ENCODE peak calls at places on chromosomes 11 and 22, in ten cellular contexts. U is A549, I is tibial nerve, Y is cardiac muscle cell, C is GM20000, J is foreskin fibroblast, H is left lung, E is GM12865, N is IMR-90, R is pancreas. P is an unnamed sample.
A peak's percentile ranks its signal among the peaks of the same experiment; 100 is the strongest.

GRCh38 chr11:2268911-2269600 is 1.3 kb downstream of the ASCL2 start:
- DNase-seq in C (peak; percentile 75), I (peak; percentile 23), U (no peak), R (no peak), J (peak; percentile 23), H (peak; percentile 93), Y (peak; percentile 44), N (no peak), E (no peak), P (peak; percentile 67)

GRCh38 chr22:26418620-26419019 is 10.4 kb upstream of the ASPHD2 start:
- DNase-seq in R (no peak), I (no peak), C (no peak), H (no peak), N (no peak), J (no peak), E (no peak), Y (no peak), U (no peak), P (no peak)

GRCh38 chr11:2101171-2101675 is 38.0 kb downstream of the IGF2 start:
- DNase-seq in N (no peak), H (no peak), I (no peak), U (no peak), R (no peak), E (no peak), Y (no peak), C (no peak), J (no peak), P (peak; percentile 54)

GRCh38 chr11:18765554-18765953 is 26.0 kb downstream of the PTPN5 start:
- DNase-seq in C (no peak), R (no peak), I (no peak), H (no peak), J (no peak), Y (no peak), E (no peak), U (no peak), N (peak; percentile 14), P (no peak)

GRCh38 chr11:61890536-61891330 is 612 bp downstream of the FADS3 start:
- DNase-seq in R (peak; percentile 52), J (peak; percentile 77), C (peak; percentile 61), U (peak; percentile 50), N (peak; percentile 82), E (peak; percentile 22), Y (peak; percentile 69), I (no peak), H (peak; percentile 81), P (no peak)

GRCh38 chr11:71112454-71112853 is 139.9 kb downstream of the SHANK2 start:
- DNase-seq in C (no peak), I (no peak), Y (no peak), N (no peak), H (peak; percentile 37), R (no peak), U (no peak), E (no peak), J (no peak), P (no peak)

GRCh38 chr22:37244114-37244921 is at the start of gene RAC2:
- DNase-seq in E (peak; percentile 95), H (peak; percentile 96), C (peak; percentile 80), J (no peak), U (no peak), N (peak; percentile 57), Y (peak; percentile 31), R (peak; percentile 65), I (no peak), P (no peak)

GRCh38 chr11:32420937-32421532 is 14.3 kb downstream of the WT1 start:
- DNase-seq in E (peak; percentile 63), N (no peak), H (no peak), Y (no peak), J (no peak), U (no peak), C (peak; percentile 74), I (no peak), R (no peak), P (no peak)

GRCh38 chr22:49824936-49825335 is 2.7 kb downstream of the BRD1 start:
- DNase-seq in N (no peak), I (no peak), E (no peak), H (no peak), U (no peak), Y (no peak), C (no peak), J (no peak), R (no peak), P (no peak)

GRCh38 chr22:49823289-49824045 is 4.2 kb downstream of the BRD1 start:
- DNase-seq in H (peak; percentile 58), Y (no peak), E (no peak), I (no peak), C (no peak), J (no peak), U (no peak), R (no peak), N (no peak), P (no peak)

GRCh38 chr22:49824185-49824925 is 3.3 kb downstream of the BRD1 start:
- DNase-seq in Y (no peak), R (no peak), N (no peak), C (peak; percentile 62), I (no peak), J (no peak), E (no peak), U (no peak), H (no peak), P (no peak)

GRCh38 chr22:49817359-49817758 is 10.3 kb downstream of the BRD1 start:
- DNase-seq in C (no peak), R (no peak), Y (no peak), H (no peak), I (no peak), E (no peak), U (no peak), N (no peak), J (no peak), P (no peak)

GRCh38 chr22:49820984-49821383 is 6.7 kb downstream of the BRD1 start:
- DNase-seq in Y (no peak), E (no peak), H (no peak), I (no peak), J (no peak), U (no peak), N (no peak), R (no peak), C (no peak), P (no peak)
- TF ChIP-seq CTCF in Y (no peak), E (no peak), H (no peak), I (no peak), J (no peak), U (no peak), N (no peak), R (no peak), C (no peak), P (no peak)

DNA sequence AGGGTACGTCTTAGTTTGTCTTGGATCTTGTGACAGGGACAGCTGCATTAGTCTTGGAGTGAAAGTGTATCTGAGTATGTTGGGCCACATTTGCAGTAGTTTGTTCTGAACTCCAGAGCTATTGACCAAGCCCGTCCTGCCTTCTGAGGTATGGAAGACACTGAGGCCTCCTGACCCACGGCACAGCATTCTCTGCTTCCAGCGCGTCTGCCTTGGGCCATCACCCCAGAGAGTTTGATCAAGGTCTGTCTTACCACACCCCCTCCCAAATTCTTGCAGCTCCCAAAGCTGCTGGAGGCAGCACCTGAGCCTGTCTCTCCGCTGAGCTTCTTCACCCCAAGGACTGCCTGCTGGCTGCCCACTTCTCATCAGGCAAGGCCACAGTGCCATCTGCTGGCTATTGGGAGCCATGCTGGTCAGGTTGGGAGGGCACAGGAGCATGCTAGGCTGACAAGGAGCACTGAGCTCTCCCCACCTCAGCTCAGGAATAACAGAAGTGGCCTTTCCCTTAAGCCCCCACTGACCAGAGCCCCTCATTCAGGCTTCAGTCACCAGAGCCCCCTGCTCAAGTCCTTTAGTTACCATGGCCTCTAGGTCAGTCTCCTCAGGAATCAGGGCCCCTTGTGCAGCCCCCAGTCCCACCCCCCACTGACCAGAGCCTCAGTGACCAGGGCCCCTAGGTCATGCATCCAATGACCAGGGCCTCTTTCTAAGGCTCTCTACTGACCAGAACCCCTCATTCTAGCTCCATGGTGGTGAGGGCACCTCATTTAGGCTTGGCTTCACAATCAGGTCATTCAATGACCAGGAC is 27.2 kb upstream of the SMPD1 start:
- DNase-seq in R (peak; percentile 81), N (peak; percentile 77), Y (peak; percentile 86), C (peak; percentile 74), E (peak; percentile 81), U (peak; percentile 82), H (peak; percentile 86), J (peak; percentile 73), I (peak; percentile 60), P (peak; percentile 79)
- TF ChIP-seq CTCF in R (peak; percentile 81), N (peak; percentile 96), Y (peak; percentile 97), C (peak; percentile 94), E (peak; percentile 95), U (peak; percentile 81), H (peak; percentile 87), J (peak; percentile 99), I (peak; percentile 71), P (peak; percentile 91)

GRCh38 chr11:33454264-33454663 is 197.1 kb downstream of the HIPK3 start:
- DNase-seq in U (no peak), E (no peak), Y (no peak), C (no peak), I (no peak), J (no peak), H (no peak), N (no peak), R (no peak), P (no peak)

GRCh38 chr11:33453225-33453624 is 196.0 kb downstream of the HIPK3 start:
- DNase-seq in U (no peak), I (no peak), J (no peak), H (no peak), C (no peak), E (no peak), Y (no peak), R (no peak), N (no peak), P (no peak)

GRCh38 chr11:33451364-33451763 is 194.2 kb downstream of the HIPK3 start:
- DNase-seq in I (no peak), N (no peak), J (no peak), H (no peak), E (no peak), Y (no peak), R (no peak), U (no peak), C (no peak), P (no peak)

GRCh38 chr11:33449798-33450197 is 192.6 kb downstream of the HIPK3 start:
- DNase-seq in C (no peak), H (no peak), Y (no peak), N (peak; percentile 76), E (no peak), J (peak; percentile 34), U (no peak), I (no peak), R (no peak), P (no peak)

DNA sequence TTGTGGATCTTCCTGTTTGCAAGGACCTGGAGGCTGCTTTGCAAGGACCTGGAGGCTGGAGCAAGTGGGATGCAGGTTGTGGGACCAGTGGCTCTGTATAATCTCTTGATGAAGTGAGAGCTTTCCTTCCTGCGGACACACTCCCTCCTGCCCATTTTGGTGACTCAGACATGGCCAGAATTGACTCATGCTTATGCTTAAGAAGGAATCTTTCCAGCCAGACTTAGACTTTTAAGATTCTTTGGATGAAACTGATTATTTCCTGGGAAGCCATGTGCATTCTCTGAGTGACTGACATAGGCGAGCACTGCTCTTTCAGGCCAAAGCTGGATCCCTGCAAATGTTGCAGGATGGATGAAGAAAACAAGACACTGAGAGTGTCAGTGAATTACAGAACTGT is 195.6 kb downstream of the HIPK3 start:
- DNase-seq in U (peak; percentile 22), H (no peak), Y (no peak), R (no peak), C (no peak), N (peak; percentile 94), E (no peak), I (no peak), J (peak; percentile 81), P (no peak)
- TF ChIP-seq CTCF in U (no peak), H (no peak), Y (no peak), R (no peak), C (no peak), N (no peak), E (no peak), I (no peak), J (no peak), P (no peak)

GRCh38 chr11:117187799-117188481 is 9.4 kb downstream of the SIDT2 start:
- DNase-seq in U (no peak), C (no peak), Y (no peak), I (peak; percentile 11), R (no peak), J (no peak), N (no peak), E (no peak), H (peak; percentile 51), P (peak; percentile 57)

GRCh38 chr11:117189941-117190544 is 9.1 kb upstream of the TAGLN start:
- DNase-seq in U (no peak), Y (no peak), H (no peak), E (no peak), N (no peak), J (no peak), C (no peak), I (no peak), R (no peak), P (no peak)

GRCh38 chr11:117188620-117189081 is 10.1 kb downstream of the SIDT2 start:
- DNase-seq in C (no peak), I (no peak), U (no peak), E (no peak), H (no peak), R (no peak), Y (no peak), J (no peak), N (no peak), P (peak; percentile 57)

GRCh38 chr11:117187428-117187798 is 8.9 kb downstream of the SIDT2 start:
- DNase-seq in U (no peak), Y (no peak), I (peak; percentile 12), E (no peak), R (no peak), J (no peak), N (no peak), H (peak; percentile 51), C (no peak), P (peak; percentile 59)

GRCh38 chr11:117189191-117189940 is 9.8 kb upstream of the TAGLN start:
- DNase-seq in N (no peak), C (peak; percentile 66), J (no peak), E (peak; percentile 79), H (peak; percentile 53), R (no peak), U (no peak), I (no peak), Y (no peak), P (peak; percentile 47)
- TF ChIP-seq CTCF in N (no peak), C (no peak), J (no peak), E (no peak), H (no peak), R (no peak), U (no peak), I (no peak), Y (no peak), P (no peak)